ENCODE peak calls at places on chromosomes 13 and 19, in four cellular contexts. One of them, this sample, is unnamed.
A peak's percentile ranks its signal among the peaks of the same experiment; 100 is the strongest.

GRCh38 chr13:42769650-42770049 is 11.7 kb upstream of the FAM216B start:
- DNase-seq in foreskin fibroblast: no peak
- DNase-seq in pancreas: no peak
- DNase-seq in epithelial cell of esophagus: no peak
- DNase-seq in this sample: no peak

GRCh38 chr13:105642511-105642958 is 892.9 kb downstream of the EFNB2 start:
- DNase-seq in foreskin fibroblast: no peak
- DNase-seq in pancreas: no peak
- DNase-seq in epithelial cell of esophagus: peak; percentile 38
- DNase-seq in this sample: no peak

GRCh38 chr13:32695602-32696250 is 109.5 kb downstream of the PDS5B start:
- DNase-seq in foreskin fibroblast: no peak
- DNase-seq in pancreas: no peak
- DNase-seq in epithelial cell of esophagus: no peak
- DNase-seq in this sample: peak; percentile 5

GRCh38 chr19:35041548-35042055 is at the start of gene HPN:
- DNase-seq in foreskin fibroblast: no peak
- DNase-seq in pancreas: peak; percentile 93
- DNase-seq in epithelial cell of esophagus: no peak
- DNase-seq in this sample: no peak

GRCh38 chr13:102580552-102581169 is 16.1 kb upstream of the TPP2 start:
- DNase-seq in foreskin fibroblast: peak; percentile 48
- DNase-seq in pancreas: no peak
- DNase-seq in epithelial cell of esophagus: peak; percentile 82
- DNase-seq in this sample: peak; percentile 87

GRCh38 chr19:8206147-8207087 is 2.8 kb upstream of the CERS4 start:
- DNase-seq in foreskin fibroblast: no peak
- DNase-seq in pancreas: peak; percentile 60
- DNase-seq in epithelial cell of esophagus: no peak
- DNase-seq in this sample: no peak

GRCh38 chr13:42760949-42761348 is 20.4 kb upstream of the FAM216B start:
- DNase-seq in foreskin fibroblast: no peak
- DNase-seq in pancreas: no peak
- DNase-seq in epithelial cell of esophagus: no peak
- DNase-seq in this sample: peak; percentile 82

GRCh38 chr13:37277435-37278144 is 172.1 kb upstream of the CSNK1A1L start:
- DNase-seq in foreskin fibroblast: peak; percentile 27
- DNase-seq in pancreas: no peak
- DNase-seq in epithelial cell of esophagus: peak; percentile 58
- DNase-seq in this sample: peak; percentile 74

DNA sequence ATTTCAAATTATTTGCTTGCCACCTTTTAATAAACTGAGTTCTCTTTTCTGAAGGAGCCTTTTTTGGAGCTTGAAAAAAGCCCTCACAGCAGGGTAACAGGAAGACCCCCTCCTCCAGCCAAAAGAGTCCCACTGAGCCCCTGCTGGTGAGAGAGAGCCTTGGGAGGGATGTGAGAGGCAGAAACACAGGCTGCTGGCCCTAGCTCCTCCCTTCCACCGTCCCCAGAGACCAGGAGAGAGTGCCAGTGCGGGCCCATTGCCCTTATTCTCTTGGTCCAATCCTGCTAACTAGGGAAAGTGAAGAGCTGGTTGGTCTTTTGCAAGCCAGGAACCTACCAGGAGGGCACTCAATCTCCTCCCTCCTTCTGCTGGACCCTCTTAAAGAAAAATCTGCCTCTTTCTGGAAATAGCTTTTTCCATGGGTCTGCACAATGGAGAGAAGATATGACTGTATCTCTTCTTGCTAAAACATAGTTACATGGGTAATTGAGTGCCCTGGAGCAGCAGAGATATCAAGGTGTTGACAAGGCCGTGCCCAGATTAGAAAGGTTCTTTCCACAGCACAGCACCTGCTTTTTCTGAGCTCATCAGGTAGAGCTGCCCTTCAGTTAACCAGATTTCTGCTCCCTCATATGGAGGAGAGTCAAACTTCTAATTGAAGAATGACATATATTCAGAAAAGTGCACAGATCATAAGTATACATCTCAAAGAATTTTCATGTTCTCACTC is 113.9 kb downstream of the LRCH1 start:
- DNase-seq in foreskin fibroblast: no peak
- DNase-seq in pancreas: no peak
- DNase-seq in epithelial cell of esophagus: no peak
- DNase-seq in this sample: no peak
- H3K4me3 ChIP-seq in foreskin fibroblast: no peak overlapping the region
- H3K4me3 ChIP-seq in pancreas: no peak overlapping the region
- H3K4me3 ChIP-seq in epithelial cell of esophagus: no peak overlapping the region
- H3K4me3 ChIP-seq in this sample: no peak overlapping the region

GRCh38 chr19:32464279-32464678 is 58.7 kb downstream of the DPY19L3 start:
- DNase-seq in foreskin fibroblast: no peak
- DNase-seq in pancreas: no peak
- DNase-seq in epithelial cell of esophagus: peak; percentile 24
- DNase-seq in this sample: peak; percentile 26
- TF ChIP-seq CTCF in foreskin fibroblast: peak; percentile 31
- TF ChIP-seq CTCF in pancreas: no peak
- TF ChIP-seq CTCF in epithelial cell of esophagus: peak; percentile 30
- TF ChIP-seq CTCF in this sample: peak; percentile 37

DNA sequence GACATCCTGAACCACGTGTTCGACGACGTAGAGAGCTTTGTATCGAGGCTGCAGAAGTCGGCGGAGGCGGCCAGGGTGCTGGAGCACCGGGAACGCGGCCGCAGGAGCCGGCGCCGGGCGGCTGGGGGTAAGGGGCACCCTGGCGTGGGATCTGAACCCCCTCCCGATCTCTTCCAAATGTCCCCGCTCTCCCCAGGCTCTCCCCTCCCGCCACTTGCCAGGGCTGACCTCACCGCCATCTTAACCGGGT is 6.0 kb downstream of the EPS8L1 start:
- DNase-seq in foreskin fibroblast: no peak
- DNase-seq in pancreas: no peak
- DNase-seq in epithelial cell of esophagus: no peak
- DNase-seq in this sample: no peak
- H3K4me3 ChIP-seq in foreskin fibroblast: no peak overlapping the region
- H3K4me3 ChIP-seq in pancreas: peak overlapping the region; percentile 59
- H3K4me3 ChIP-seq in epithelial cell of esophagus: no peak overlapping the region
- H3K4me3 ChIP-seq in this sample: no peak overlapping the region

GRCh38 chr19:14073232-14073924 is 792 bp downstream of the MISP3 start:
- DNase-seq in foreskin fibroblast: peak; percentile 78
- DNase-seq in pancreas: peak; percentile 87
- DNase-seq in epithelial cell of esophagus: peak; percentile 87
- DNase-seq in this sample: peak; percentile 82
- TF ChIP-seq CTCF in foreskin fibroblast: peak; percentile 7
- TF ChIP-seq CTCF in pancreas: peak; percentile 30
- TF ChIP-seq CTCF in epithelial cell of esophagus: no peak
- TF ChIP-seq CTCF in this sample: peak; percentile 37

GRCh38 chr19:47473336-47473735 is 1.6 kb upstream of the SLC8A2 start:
- DNase-seq in foreskin fibroblast: no peak
- DNase-seq in pancreas: no peak
- DNase-seq in epithelial cell of esophagus: no peak
- DNase-seq in this sample: no peak
- H3K4me3 ChIP-seq in foreskin fibroblast: no peak overlapping the region
- H3K4me3 ChIP-seq in pancreas: no peak overlapping the region
- H3K4me3 ChIP-seq in epithelial cell of esophagus: no peak overlapping the region
- H3K4me3 ChIP-seq in this sample: no peak overlapping the region

DNA sequence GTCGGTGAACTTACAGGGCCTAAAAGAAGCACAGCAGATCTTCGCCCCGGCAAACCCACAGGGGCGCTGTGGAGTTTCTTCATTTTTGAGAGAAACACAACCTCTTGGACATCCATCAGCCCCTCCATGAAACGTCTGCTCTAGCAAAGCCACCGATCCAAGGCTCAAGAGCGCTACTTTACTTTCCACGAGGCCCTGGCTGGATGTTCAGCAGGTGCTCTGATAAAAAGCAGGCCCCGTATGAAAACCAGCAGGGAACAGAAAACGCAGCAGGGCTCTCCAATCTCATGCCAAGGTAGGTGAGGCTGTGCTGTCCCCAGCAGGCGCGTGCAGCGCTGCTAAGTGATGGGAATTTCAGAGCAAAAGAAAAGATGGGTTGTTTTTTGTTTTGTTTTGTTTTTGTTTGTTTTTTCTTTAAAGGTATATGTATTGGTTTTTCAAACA is 86.7 kb downstream of the IRS2 start:
- DNase-seq in foreskin fibroblast: no peak
- DNase-seq in pancreas: no peak
- DNase-seq in epithelial cell of esophagus: no peak
- DNase-seq in this sample: no peak
- TF ChIP-seq CTCF in foreskin fibroblast: no peak
- TF ChIP-seq CTCF in pancreas: no peak
- TF ChIP-seq CTCF in epithelial cell of esophagus: no peak
- TF ChIP-seq CTCF in this sample: no peak